ENCODE peak calls at places on chromosomes 2 and 18, in six cellular contexts. H, D, T, Y, V and X are unnamed samples.

GRCh38 chr18:61893971-61894750 is 1.4 kb upstream of the RNF152 start:
- DNase-seq in H (peak), D (peak), T (peak), Y (peak), V (peak), X (peak)

GRCh38 chr18:53798516-53798915 is 426.0 kb downstream of the MBD2 start:
- DNase-seq in H (no peak), D (no peak), T (no peak), Y (no peak), V (no peak), X (no peak)

GRCh38 chr18:13252696-13253410 is 34.3 kb downstream of the LDLRAD4 start:
- DNase-seq in H (no peak), D (no peak), T (no peak), Y (no peak), V (no peak), X (no peak)

GRCh38 chr2:222302178-222303018 is 3.6 kb upstream of the PAX3 start:
- DNase-seq in H (no peak), D (no peak), T (no peak), Y (no peak), V (no peak), X (peak)

GRCh38 chr2:73106791-73107190 is 6.0 kb downstream of the RAB11FIP5 start:
- DNase-seq in H (no peak), D (no peak), T (no peak), Y (peak), V (no peak), X (no peak)

GRCh38 chr2:60882971-60883753 is 1.8 kb downstream of the REL start:
- DNase-seq in H (peak), D (peak), T (peak), Y (no peak), V (peak), X (peak)

GRCh38 chr18:24917767-24918166 is 434.2 kb downstream of the ZNF521 start:
- DNase-seq in H (no peak), D (no peak), T (no peak), Y (no peak), V (no peak), X (no peak)

GRCh38 chr2:233814063-233814435 is 35.9 kb downstream of the MROH2A start:
- DNase-seq in H (no peak), D (no peak), T (no peak), Y (no peak), V (no peak), X (peak)

GRCh38 chr18:8910186-8910585 is 192.3 kb upstream of the NDUFV2 start:
- DNase-seq in H (no peak), D (no peak), T (no peak), Y (no peak), V (no peak), X (no peak)

GRCh38 chr2:168810235-168810634 is 7.8 kb downstream of the NOSTRIN start:
- DNase-seq in H (no peak), D (no peak), T (no peak), Y (no peak), V (no peak), X (no peak)

GRCh38 chr2:144490017-144490416 is 29.9 kb downstream of the ZEB2 start:
- DNase-seq in H (no peak), D (no peak), T (peak), Y (no peak), V (peak), X (no peak)

GRCh38 chr2:233816334-233816733 is 38.0 kb downstream of the HJURP start:
- DNase-seq in H (no peak), D (no peak), T (no peak), Y (no peak), V (no peak), X (no peak)

GRCh38 chr18:11119550-11119949 is 29.8 kb downstream of the PIEZO2 start:
- DNase-seq in H (no peak), D (no peak), T (no peak), Y (no peak), V (no peak), X (no peak)

GRCh38 chr2:101815739-101816391 is 118.4 kb downstream of the MAP4K4 start:
- DNase-seq in H (no peak), D (no peak), T (no peak), Y (no peak), V (no peak), X (no peak)

GRCh38 chr2:26913599-26914285 is 56.7 kb upstream of the MAPRE3 start:
- DNase-seq in H (no peak), D (no peak), T (no peak), Y (no peak), V (no peak), X (no peak)

GRCh38 chr2:53753036-53753435 is 14.6 kb upstream of the CHAC2 start:
- DNase-seq in H (no peak), D (no peak), T (no peak), Y (no peak), V (no peak), X (no peak)

GRCh38 chr2:10499911-10500521 is 51.9 kb upstream of the ODC1 start:
- DNase-seq in H (no peak), D (no peak), T (no peak), Y (peak), V (no peak), X (no peak)

GRCh38 chr2:63050186-63050915 is at the start of gene OTX1:
- DNase-seq in H (peak), D (peak), T (peak), Y (peak), V (peak), X (peak)

GRCh38 chr2:84924173-84925106 is 19.0 kb downstream of the TMSB10 start:
- DNase-seq in H (no peak), D (peak), T (peak), Y (peak), V (no peak), X (peak)

GRCh38 chr2:138223321-138223720 is 259.0 kb downstream of the HNMT start:
- DNase-seq in H (no peak), D (peak), T (no peak), Y (no peak), V (no peak), X (peak)

GRCh38 chr2:224982910-224983688 is 59.2 kb downstream of the DOCK10 start:
- DNase-seq in H (no peak), D (no peak), T (peak), Y (no peak), V (no peak), X (no peak)

GRCh38 chr2:47917562-47917961 is 11.3 kb upstream of the FBXO11 start:
- DNase-seq in H (no peak), D (no peak), T (no peak), Y (no peak), V (no peak), X (no peak)

GRCh38 chr2:113284481-113284880 is 5.8 kb upstream of the PAX8 start:
- DNase-seq in H (no peak), D (no peak), T (no peak), Y (no peak), V (no peak), X (peak)

GRCh38 chr2:96809951-96810782 is 5.9 kb upstream of the CNNM3 start:
- DNase-seq in H (no peak), D (no peak), T (no peak), Y (peak), V (no peak), X (no peak)

GRCh38 chr18:13563390-13563805 is 163.0 kb downstream of the FAM210A start:
- DNase-seq in H (no peak), D (no peak), T (peak), Y (no peak), V (peak), X (no peak)

GRCh38 chr2:36338827-36339145 is 16.8 kb upstream of the CRIM1 start:
- DNase-seq in H (no peak), D (peak), T (no peak), Y (no peak), V (no peak), X (no peak)

GRCh38 chr18:11850821-11851155 is 425 bp upstream of the CHMP1B start:
- DNase-seq in H (no peak), D (no peak), T (no peak), Y (no peak), V (no peak), X (no peak)

GRCh38 chr2:132910432-132910831 is 240.4 kb upstream of the LYPD1 start:
- DNase-seq in H (no peak), D (no peak), T (no peak), Y (no peak), V (no peak), X (no peak)

GRCh38 chr2:132909427-132909826 is 239.4 kb upstream of the LYPD1 start:
- DNase-seq in H (no peak), D (peak), T (no peak), Y (no peak), V (no peak), X (no peak)

GRCh38 chr2:132916219-132916618 is 246.2 kb upstream of the LYPD1 start:
- DNase-seq in H (no peak), D (no peak), T (no peak), Y (no peak), V (no peak), X (no peak)

GRCh38 chr2:132915812-132916211 is 245.8 kb upstream of the LYPD1 start:
- DNase-seq in H (no peak), D (no peak), T (no peak), Y (no peak), V (no peak), X (no peak)

GRCh38 chr2:132911726-132912724 is 242.0 kb upstream of the LYPD1 start:
- DNase-seq in H (peak), D (no peak), T (no peak), Y (no peak), V (no peak), X (peak)
- TF ChIP-seq CTCF in H (no peak), D (no peak), T (peak), Y (no peak), V (no peak), X (no peak)

GRCh38 chr2:120920438-120920814 is 184.8 kb downstream of the GLI2 start:
- DNase-seq in H (no peak), D (no peak), T (no peak), Y (no peak), V (no peak), X (no peak)

GRCh38 chr2:120919771-120920437 is 184.2 kb downstream of the GLI2 start:
- DNase-seq in H (peak), D (no peak), T (no peak), Y (peak), V (no peak), X (no peak)

GRCh38 chr2:120922571-120923332 is 187.1 kb downstream of the GLI2 start:
- DNase-seq in H (no peak), D (no peak), T (no peak), Y (peak), V (no peak), X (no peak)

GRCh38 chr2:120923426-120923825 is 187.8 kb downstream of the GLI2 start:
- DNase-seq in H (no peak), D (no peak), T (no peak), Y (no peak), V (no peak), X (no peak)

DNA sequence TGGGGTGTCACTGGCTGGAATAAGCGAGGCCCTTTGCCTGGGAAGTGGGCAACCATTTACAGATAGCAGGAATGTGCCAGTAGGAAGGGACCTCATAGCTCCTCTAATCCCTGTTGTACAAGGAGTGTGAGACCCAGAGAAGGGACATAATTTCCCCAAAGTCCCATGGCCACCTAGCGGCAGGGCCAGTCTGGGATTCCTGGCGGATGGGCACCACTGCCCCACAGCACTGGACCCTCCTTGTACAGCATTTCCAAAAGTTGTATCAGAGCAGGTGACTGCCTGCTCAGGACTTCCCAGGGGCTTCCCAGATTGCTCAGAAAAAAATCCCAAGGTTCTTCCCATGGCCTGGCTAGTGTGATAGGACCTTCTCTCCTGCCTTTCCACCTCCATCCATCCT is 185.8 kb downstream of the GLI2 start:
- DNase-seq in H (no peak), D (no peak), T (no peak), Y (no peak), V (no peak), X (no peak)
- TF ChIP-seq CTCF in H (no peak), D (no peak), T (no peak), Y (no peak), V (no peak), X (no peak)

GRCh38 chr18:80026363-80026762 is 7.9 kb upstream of the RBFA start:
- DNase-seq in H (no peak), D (peak), T (no peak), Y (no peak), V (no peak), X (no peak)

GRCh38 chr18:80022613-80023012 is 11.6 kb upstream of the RBFA start:
- DNase-seq in H (no peak), D (peak), T (peak), Y (no peak), V (no peak), X (peak)

DNA sequence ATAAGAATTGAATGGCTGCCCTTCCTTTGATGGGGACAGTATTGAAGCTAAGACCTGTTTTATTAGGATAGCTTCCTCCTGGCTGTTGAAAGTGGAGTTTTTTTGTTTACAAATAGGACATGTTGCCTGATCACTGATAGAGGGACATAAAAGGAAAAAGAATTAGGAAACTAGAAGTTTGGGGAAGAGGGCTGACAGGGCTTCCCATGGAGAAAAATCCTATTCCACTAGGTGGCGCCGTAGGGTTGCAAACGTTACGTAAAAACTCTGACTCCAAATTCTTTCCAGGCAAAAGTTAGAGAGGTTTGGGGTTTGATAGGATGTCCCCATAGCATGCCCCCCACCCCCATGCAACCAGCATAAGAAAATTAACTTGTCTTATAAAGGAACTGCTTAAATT is 11.1 kb upstream of the RBFA start:
- DNase-seq in H (no peak), D (no peak), T (no peak), Y (no peak), V (no peak), X (peak)
- TF ChIP-seq CTCF in H (peak), D (peak), T (peak), Y (no peak), V (peak), X (peak)

GRCh38 chr2:153478289-153479261 is at the start of gene RPRM:
- DNase-seq in H (peak), D (peak), T (peak), Y (peak), V (peak), X (peak)
- TF ChIP-seq CTCF in H (peak), D (peak), T (peak), Y (peak), V (peak), X (peak)

DNA sequence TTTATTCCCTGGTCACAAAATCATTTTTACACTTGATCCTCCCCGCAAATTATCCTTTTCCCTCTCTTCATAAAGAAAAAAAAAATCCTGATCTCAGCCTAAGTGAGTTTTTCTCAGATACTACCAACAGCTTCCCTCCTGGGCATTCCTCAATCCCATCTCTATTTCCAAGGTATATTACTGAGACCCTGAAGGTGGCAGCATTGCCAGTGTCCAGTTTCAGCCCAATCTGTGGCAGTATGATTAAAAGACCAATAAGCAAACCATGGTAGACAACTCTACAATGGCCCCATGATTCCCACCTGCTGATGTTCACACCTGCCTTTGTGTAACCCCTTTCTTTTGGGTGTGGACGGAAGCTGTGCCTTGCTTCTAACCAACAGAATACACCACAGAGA is 45.1 kb downstream of the CCDC93 start:
- DNase-seq in H (no peak), D (no peak), T (no peak), Y (no peak), V (no peak), X (no peak)
- TF ChIP-seq CTCF in H (no peak), D (peak), T (no peak), Y (no peak), V (no peak), X (no peak)

GRCh38 chr2:177771191-177771590 is 301.4 kb downstream of the PDE11A start:
- DNase-seq in H (no peak), D (peak), T (no peak), Y (no peak), V (no peak), X (no peak)

GRCh38 chr2:177767768-177768167 is 304.8 kb downstream of the PDE11A start:
- DNase-seq in H (no peak), D (no peak), T (no peak), Y (no peak), V (no peak), X (no peak)

GRCh38 chr2:177778472-177778871 is 294.1 kb downstream of the PDE11A start:
- DNase-seq in H (no peak), D (no peak), T (no peak), Y (no peak), V (no peak), X (no peak)

DNA sequence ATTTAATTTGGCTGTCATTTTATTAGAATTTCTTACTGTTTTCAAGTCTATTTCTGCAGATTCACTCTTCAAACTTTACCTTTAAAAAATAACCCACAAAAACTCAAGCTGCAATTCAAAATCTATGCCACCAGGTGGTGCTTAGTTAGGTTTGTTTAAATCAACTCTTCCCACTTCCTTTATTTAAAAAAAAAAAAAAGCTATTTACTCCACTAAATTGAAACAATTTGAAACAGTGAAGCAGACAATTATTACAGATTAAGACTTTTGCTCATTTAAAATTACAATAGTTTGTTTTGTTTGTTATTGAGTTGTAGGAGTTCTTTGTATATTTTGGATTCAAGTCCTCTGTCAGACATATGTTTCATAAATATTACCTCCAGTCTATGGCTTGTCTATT is 300.0 kb downstream of the PDE11A start:
- DNase-seq in H (no peak), D (peak), T (peak), Y (no peak), V (no peak), X (peak)
- TF ChIP-seq CTCF in H (peak), D (peak), T (peak), Y (peak), V (peak), X (peak)

DNA sequence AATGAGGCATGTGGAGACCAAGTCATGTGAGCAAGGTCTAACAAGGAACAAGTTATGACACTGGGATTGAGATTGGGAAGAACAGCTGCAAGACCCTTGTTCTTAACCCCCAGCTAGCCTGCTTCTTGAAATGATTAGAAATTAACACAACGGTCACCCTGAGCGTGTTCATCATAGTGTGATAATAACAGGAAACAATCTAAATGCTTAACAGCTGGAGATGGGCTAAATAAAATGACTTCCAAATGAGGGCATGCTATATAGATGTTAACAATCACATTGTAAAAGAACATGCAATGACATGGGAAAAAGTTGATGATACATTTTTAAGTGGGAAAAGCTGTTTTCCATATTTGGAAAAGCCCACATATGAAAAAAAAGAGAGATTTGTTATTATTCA is 47.6 kb downstream of the RPL37A start:
- DNase-seq in H (no peak), D (no peak), T (no peak), Y (no peak), V (no peak), X (no peak)
- TF ChIP-seq CTCF in H (no peak), D (no peak), T (no peak), Y (no peak), V (no peak), X (no peak)